ENCODE peak calls at places on chromosomes 4 and X, in four cellular contexts. J, Q, Z and C are unnamed samples. For H3K27me3 and H3K9me3, the result is how much of the 10 kb centered on the place peaks cover.

GRCh38 chr4:2937986-2938385 is 25.2 kb downstream of the NOP14 start:
- DNase-seq in J (peak), Q (peak), Z (no peak), C (no peak)

GRCh38 chr4:147782087-147782781 is 50.3 kb downstream of the ARHGAP10 start:
- DNase-seq in J (no peak), Q (no peak), Z (no peak), C (peak)

GRCh38 chr4:15612136-15612535 is 43.0 kb downstream of the FBXL5 start:
- DNase-seq in J (no peak), Q (no peak), Z (no peak), C (no peak)

GRCh38 chr4:185640809-185641675 is 105.7 kb upstream of the PDLIM3 start:
- DNase-seq in J (peak), Q (no peak), Z (no peak), C (peak)

GRCh38 chrX:38126179-38126578 is 94.5 kb downstream of the SRPX start:
- DNase-seq in J (no peak), Q (no peak), Z (no peak), C (no peak)

GRCh38 chr4:77360451-77360850 is 203.4 kb downstream of the CCNG2 start:
- DNase-seq in J (no peak), Q (no peak), Z (no peak), C (peak)

GRCh38 chrX:96183843-96184242 is 500.8 kb upstream of the DIAPH2 start:
- DNase-seq in J (no peak), Q (no peak), Z (no peak), C (no peak)

GRCh38 chrX:30215357-30215843 is at the start of gene MAGEB2:
- DNase-seq in J (peak), Q (no peak), Z (no peak), C (no peak)

GRCh38 chr4:125358453-125358852 is 43.7 kb downstream of the FAT4 start:
- DNase-seq in J (no peak), Q (no peak), Z (no peak), C (no peak)

GRCh38 chr4:41318839-41319530 is 62.3 kb downstream of the UCHL1 start:
- DNase-seq in J (no peak), Q (no peak), Z (no peak), C (no peak)

GRCh38 chr4:82905205-82905604 is 4.7 kb downstream of the THAP9 start:
- DNase-seq in J (no peak), Q (no peak), Z (no peak), C (no peak)

GRCh38 chrX:48831136-48831908 is 4.1 kb downstream of the PCSK1N start:
- DNase-seq in J (no peak), Q (no peak), Z (no peak), C (no peak)
- H3K27me3 ChIP-seq in J (under half), Q (under half), Z (under half), C (under half)

DNA sequence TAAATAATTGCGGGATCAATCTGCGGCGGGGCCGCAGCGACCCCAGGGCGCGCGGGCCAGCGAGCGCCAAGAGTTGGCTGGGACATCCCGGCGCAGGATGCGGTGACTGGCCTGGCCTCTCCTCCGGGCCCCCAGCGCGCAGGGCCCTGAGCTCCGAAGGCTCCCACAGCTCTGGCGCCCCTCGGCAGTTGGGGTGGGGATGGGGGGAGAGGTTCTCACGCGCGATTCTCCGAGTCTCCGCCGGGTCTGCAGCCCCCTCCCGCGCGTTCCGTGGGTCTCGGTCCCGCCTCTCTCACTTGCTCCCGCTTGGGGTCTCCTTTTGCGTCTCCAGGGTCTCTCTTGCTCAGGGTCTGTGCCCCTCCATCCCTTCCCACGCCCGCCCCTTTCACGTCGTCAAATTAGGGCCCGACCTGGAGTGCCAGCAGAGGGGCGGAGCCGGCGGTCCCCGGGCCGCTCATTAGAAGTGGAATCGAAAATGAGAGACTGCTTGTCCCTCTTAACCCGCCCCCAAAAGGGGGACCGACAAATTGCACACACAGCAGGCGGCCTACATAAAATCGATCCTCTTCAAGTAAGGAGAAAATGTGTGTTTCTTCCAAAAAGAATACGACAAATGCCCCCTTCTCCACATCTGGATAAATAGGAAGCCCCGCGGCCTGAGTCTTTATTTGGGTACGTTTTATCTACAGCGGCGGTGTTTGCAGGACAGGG is 859 bp upstream of the NKX1-1 start:
- DNase-seq in J (no peak), Q (no peak), Z (no peak), C (no peak)
- H3K9me3 ChIP-seq in J (under half), Q (under half), Z (under half), C (under half)

GRCh38 chrX:51737062-51737461 is 6.2 kb upstream of the GSPT2 start:
- DNase-seq in J (no peak), Q (no peak), Z (no peak), C (no peak)
- H3K27me3 ChIP-seq in J (under half), Q (under half), Z (under half), C (under half)

GRCh38 chrX:149493567-149494562 is 11.2 kb downstream of the IDS start:
- DNase-seq in J (no peak), Q (no peak), Z (no peak), C (no peak)

GRCh38 chrX:149495573-149496071 is 9.5 kb downstream of the IDS start:
- DNase-seq in J (no peak), Q (no peak), Z (no peak), C (peak)

GRCh38 chrX:149497054-149497453 is 8.1 kb downstream of the IDS start:
- DNase-seq in J (no peak), Q (no peak), Z (no peak), C (no peak)

GRCh38 chrX:149497626-149498025 is 7.5 kb downstream of the IDS start:
- DNase-seq in J (no peak), Q (no peak), Z (no peak), C (no peak)

GRCh38 chrX:149494844-149495565 is 10.1 kb downstream of the IDS start:
- DNase-seq in J (no peak), Q (no peak), Z (no peak), C (no peak)
- H3K9me3 ChIP-seq in J (under half), Q (under half), Z (under half), C (under half)

DNA sequence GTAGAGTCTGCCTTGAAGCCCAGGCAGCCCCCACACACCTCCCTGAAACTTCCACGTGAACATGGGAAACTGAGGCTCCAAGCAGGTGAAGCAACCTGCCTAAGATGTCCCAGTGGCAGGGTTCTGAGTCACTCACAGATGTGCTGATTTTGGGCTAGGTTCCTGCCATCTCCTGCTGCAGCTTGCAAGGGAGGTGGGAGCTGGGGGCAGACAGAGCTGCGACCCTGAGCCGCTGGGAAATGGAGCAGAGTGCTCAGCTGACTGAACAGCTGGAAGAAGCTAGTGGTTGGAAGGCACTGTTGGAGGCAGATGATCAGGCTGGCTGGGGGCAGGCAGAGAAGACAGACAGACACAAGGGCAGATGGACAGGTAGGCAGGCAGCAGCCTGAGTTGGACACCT is 3.6 kb upstream of the FATE1 start:
- DNase-seq in J (no peak), Q (no peak), Z (no peak), C (no peak)
- H3K27me3 ChIP-seq in J (under half), Q (under half), Z (under half), C (under half)

GRCh38 chrX:146346102-146346501 is 463.5 kb upstream of the CXorf51B start:
- DNase-seq in J (no peak), Q (no peak), Z (no peak), C (no peak)
- H3K9me3 ChIP-seq in J (under half), Q (under half), Z (under half), C (under half)

GRCh38 chrX:104253567-104254441 is 929 bp downstream of the ESX1 start:
- DNase-seq in J (peak), Q (no peak), Z (no peak), C (no peak)
- H3K27me3 ChIP-seq in J (under half), Q (under half), Z (half or more), C (under half)

GRCh38 chr4:123327846-123328447 is 68.6 kb upstream of the SPRY1 start:
- DNase-seq in J (no peak), Q (no peak), Z (no peak), C (no peak)
- H3K9me3 ChIP-seq in J (under half), Q (under half), Z (under half), C (under half)

DNA sequence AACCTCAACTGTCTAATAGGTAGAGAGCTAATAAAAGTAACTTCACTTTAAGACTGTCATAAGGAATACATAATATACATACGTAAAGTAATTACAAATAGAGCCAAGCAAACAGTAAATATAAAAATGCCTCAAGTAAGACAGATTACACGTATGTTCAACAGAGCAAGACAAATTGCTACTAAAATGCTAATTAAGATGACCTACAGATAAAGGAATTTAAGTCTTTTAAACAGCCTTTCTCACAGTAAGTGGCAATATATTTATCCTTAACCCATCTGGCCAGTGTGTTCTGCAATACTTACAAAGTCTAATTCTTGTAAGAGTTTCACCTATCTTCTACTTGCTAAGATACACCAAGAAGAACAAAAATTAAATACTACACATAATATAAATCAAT is 12.7 kb downstream of the G3BP2 start:
- DNase-seq in J (no peak), Q (no peak), Z (no peak), C (no peak)
- H3K27me3 ChIP-seq in J (under half), Q (under half), Z (under half), C (under half)

DNA sequence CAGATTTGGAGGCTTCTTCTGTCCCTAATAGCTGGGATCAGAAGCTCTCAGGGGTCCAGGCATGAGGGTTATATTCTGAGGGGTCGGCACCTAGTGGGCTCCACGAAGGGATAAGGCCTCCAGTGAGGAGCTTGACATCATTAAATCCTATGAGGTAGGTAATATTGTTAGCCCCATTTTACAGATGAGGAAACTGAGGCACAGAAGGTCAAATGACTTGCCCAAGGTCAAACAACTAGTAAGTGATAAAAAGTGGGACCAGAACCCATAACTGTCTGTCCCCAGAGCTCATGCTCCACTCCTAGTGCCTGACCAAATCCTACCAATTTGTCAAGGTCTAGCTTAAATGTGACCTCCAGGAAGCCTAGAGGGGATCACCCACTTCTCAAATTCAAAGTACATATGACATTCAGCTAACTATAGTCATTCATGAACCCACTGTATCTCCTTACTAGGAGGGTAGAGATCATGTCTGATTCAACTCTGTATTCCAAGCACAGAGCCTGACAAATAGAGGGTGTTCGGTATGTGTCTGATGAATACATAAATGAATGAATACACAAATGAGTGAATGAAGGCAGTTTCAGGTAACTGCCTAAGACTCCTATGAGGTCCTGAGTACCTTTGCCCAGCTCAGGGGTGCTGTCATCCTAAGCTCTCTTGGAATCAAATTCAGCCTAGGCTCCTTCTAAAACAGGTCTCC is 43.3 kb downstream of the SMC1A start:
- DNase-seq in J (no peak), Q (no peak), Z (no peak), C (no peak)
- H3K9me3 ChIP-seq in J (under half), Q (under half), Z (under half), C (under half)